ENCODE peak calls at places on chromosomes 4 and X, in four cellular contexts. Q is GM12878, I is HepG2, J is H1. K is an unnamed sample.

GRCh38 chr4:118221193-118221800 is 131.5 kb downstream of the PRSS12 start:
- DNase-seq in Q (no peak), I (no peak), J (no peak), K (no peak)

GRCh38 chrX:42246814-42247213 is 323.5 kb upstream of the CASK start:
- DNase-seq in Q (no peak), I (peak; percentile 11), J (no peak), K (no peak)

GRCh38 chr4:17595471-17596005 is 18.5 kb downstream of the LAP3 start:
- DNase-seq in Q (peak; percentile 67), I (no peak), J (no peak), K (no peak)

GRCh38 chr4:24042094-24042493 is 152.2 kb upstream of the PPARGC1A start:
- DNase-seq in Q (no peak), I (no peak), J (no peak), K (no peak)

GRCh38 chr4:100168521-100168920 is 21.7 kb downstream of the DDIT4L start:
- DNase-seq in Q (no peak), I (no peak), J (no peak), K (no peak)

GRCh38 chrX:44975666-44976263 is 102.8 kb downstream of the KDM6A start:
- DNase-seq in Q (no peak), I (peak; percentile 50), J (no peak), K (no peak)

GRCh38 chr4:130486186-130486585 is 1390.2 kb downstream of the C4orf33 start:
- DNase-seq in Q (no peak), I (no peak), J (no peak), K (no peak)

GRCh38 chr4:106365613-106366012 is 3.0 kb downstream of the GIMD1 start:
- DNase-seq in Q (no peak), I (peak; percentile 89), J (no peak), K (no peak)

GRCh38 chrX:18415386-18415785 is 10.0 kb upstream of the CDKL5 start:
- DNase-seq in Q (no peak), I (no peak), J (no peak), K (no peak)
- TF ChIP-seq SUZ12 in Q (no peak), I (no peak), J (no peak), K (no peak)

GRCh38 chr4:86481429-86481828 is 112.7 kb upstream of the PTPN13 start:
- DNase-seq in Q (no peak), I (no peak), J (no peak), K (no peak)
- H3K9ac ChIP-seq in Q (no peak overlapping the region), I (no peak overlapping the region), J (no peak overlapping the region), K (no peak overlapping the region)

DNA sequence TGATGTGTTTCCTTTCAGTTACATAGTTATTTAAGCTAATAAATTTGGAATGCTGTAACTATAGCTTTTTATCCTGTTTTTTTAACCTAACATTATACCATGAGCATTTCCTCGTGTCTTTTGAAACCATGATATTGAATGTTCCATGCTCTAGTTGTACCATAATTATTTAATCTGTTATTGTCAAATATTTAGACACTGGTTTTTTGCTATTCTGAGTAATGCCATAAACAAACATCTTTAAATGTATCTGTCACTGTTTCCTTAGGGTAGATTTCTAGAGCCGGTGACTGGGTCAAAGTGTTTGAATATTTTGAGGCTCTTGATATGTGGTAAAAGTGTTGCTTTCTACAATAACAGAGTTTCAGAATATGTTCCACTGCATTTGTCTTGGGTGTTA is 5.4 kb downstream of the IGBP1 start:
- DNase-seq in Q (no peak), I (no peak), J (no peak), K (no peak)
- H3K36me3 ChIP-seq in Q (no peaks in the 10 kb centered on the region), I (no peaks in the 10 kb centered on the region), J (peaks cover 7% of the 10 kb centered on the region), K (peaks cover 61% of the 10 kb centered on the region)

DNA sequence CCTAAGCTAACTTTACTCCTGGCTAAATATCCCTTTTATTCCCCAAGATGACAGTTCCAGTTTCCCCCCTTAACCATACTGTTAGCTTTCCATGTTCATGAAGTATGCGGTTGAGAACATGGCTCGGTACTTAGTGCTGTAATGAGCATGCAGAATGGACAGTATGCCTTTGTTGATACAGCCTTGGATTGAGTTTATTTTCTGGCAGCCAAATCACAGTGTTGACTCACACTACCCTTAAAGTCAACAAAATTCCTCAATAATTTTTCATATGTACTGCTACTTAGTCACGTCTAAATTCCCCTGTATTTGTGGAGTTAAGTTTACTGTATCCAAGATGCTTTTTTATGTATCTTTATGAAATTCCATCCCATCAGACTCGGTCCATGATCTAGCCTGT is 1.4 kb upstream of the VEGFC start:
- DNase-seq in Q (no peak), I (no peak), J (no peak), K (no peak)
- TF ChIP-seq SUZ12 in Q (no peak), I (no peak), J (no peak), K (no peak)

GRCh38 chrX:1464282-1465131 is 11.8 kb upstream of the ASMTL start:
- DNase-seq in Q (no peak), I (no peak), J (peak; percentile 35), K (no peak)

GRCh38 chrX:1466971-1467561 is 14.4 kb upstream of the ASMTL start:
- DNase-seq in Q (no peak), I (no peak), J (peak; percentile 41), K (no peak)

GRCh38 chrX:1466232-1466661 is 13.5 kb upstream of the ASMTL start:
- DNase-seq in Q (no peak), I (no peak), J (peak; percentile 43), K (no peak)

GRCh38 chrX:1465261-1466231 is 12.8 kb upstream of the ASMTL start:
- DNase-seq in Q (no peak), I (no peak), J (peak; percentile 44), K (no peak)

DNA sequence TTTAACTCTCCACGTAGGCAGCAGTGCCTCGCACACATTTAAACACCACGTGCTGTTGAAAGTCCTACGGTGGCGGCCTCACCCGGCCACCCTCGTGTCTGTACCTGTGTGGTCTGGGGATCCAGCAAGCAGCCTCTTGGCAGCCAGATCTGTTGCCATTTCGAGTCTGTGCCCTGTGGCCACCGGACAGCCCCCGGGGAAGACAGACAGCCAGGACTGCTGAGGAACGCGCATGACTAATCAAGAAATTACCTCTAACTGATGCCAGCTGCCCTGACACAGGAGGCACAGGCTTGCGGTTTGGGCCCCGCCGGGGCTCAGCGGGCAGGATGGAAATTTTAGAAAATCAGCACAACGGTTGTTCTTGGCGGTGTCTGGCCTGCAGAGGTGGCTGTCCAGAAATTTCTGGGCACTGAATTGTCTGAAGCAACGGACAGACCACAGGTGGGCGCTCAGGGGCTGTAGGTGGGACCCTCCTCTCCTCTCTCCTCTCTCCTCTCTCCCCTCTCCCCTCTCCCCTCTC is 15.6 kb upstream of the ASMTL start:
- DNase-seq in Q (peak; percentile 83), I (no peak), J (peak; percentile 32), K (no peak)
- H3K9ac ChIP-seq in Q (peak overlapping the region; percentile 52), I (no peak overlapping the region), J (no peak overlapping the region), K (no peak overlapping the region)

GRCh38 chrX:6225307-6226052 is 3.2 kb downstream of the NLGN4X start:
- DNase-seq in Q (no peak), I (no peak), J (no peak), K (no peak)
- H3K36me3 ChIP-seq in Q (no peaks in the 10 kb centered on the region), I (no peaks in the 10 kb centered on the region), J (no peaks in the 10 kb centered on the region), K (no peaks in the 10 kb centered on the region)

GRCh38 chr4:184419976-184420375 is 54.4 kb downstream of the IRF2 start:
- DNase-seq in Q (no peak), I (no peak), J (no peak), K (no peak)

GRCh38 chr4:184415071-184415470 is 59.3 kb downstream of the IRF2 start:
- DNase-seq in Q (no peak), I (no peak), J (no peak), K (no peak)

GRCh38 chr4:184416913-184417734 is 57.2 kb downstream of the IRF2 start:
- DNase-seq in Q (peak; percentile 48), I (no peak), J (no peak), K (no peak)

GRCh38 chr4:184420402-184420801 is 53.9 kb downstream of the IRF2 start:
- DNase-seq in Q (peak; percentile 20), I (no peak), J (no peak), K (no peak)

DNA sequence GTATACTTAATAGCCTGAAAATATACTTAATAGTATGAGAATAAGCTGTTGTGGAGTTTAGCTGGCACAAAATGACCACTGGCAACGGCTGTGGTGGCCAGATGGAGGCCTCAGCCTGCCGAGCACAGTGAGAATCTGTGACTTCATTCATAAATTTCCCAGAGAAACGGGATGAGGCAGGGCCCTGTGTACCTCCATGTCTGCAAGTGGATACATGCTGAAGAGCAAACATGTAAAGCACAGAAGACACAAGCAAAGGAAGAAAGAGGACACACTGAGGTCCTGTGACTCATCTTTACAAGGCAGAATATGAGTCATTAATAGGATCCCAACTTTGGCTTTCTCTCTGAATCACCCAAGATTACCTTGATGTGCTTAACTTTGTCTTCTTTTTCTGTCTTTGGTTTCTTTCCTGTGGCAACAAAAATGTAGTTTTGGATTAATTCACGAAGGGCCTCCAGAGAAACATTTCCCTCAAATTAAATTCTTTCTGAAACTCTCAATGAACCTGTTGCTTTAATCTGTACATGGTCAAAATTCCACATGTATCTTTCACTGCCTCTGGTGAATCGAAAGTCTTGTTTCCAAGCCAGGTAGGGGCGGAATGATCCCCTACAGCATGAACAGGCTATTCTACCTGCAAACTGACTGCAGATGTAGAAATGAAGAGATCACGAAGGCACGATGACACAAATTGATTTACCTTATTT is 56.4 kb downstream of the IRF2 start:
- DNase-seq in Q (peak; percentile 78), I (peak; percentile 27), J (no peak), K (no peak)
- TF ChIP-seq SUZ12 in Q (no peak), I (no peak), J (no peak), K (no peak)

GRCh38 chrX:47649781-47650163 is 591 bp downstream of the ELK1 start:
- DNase-seq in Q (no peak), I (no peak), J (no peak), K (no peak)
- H3K9ac ChIP-seq in Q (peak overlapping the region; percentile 76), I (peak overlapping the region; percentile 67), J (peak overlapping the region; percentile 84), K (peak overlapping the region; percentile 97)

K was measured in NT2/D1.